ENCODE peak calls at places on chromosome 19, in ten cellular contexts. O is neural crest cell, Y is fibroblast of villous mesenchyme, C is astrocyte of the cerebellum, S is NB4, T is astrocyte of the spinal cord, V is fibroblast of lung, L is IMR-90, W is PC-3, P is cardiac fibroblast. I is an unnamed sample.

GRCh38 chr19:56837004-56837403 is 3.5 kb downstream of the PEG3 start:
- DNase-seq in O (no peak), Y (no peak), C (no peak), S (no peak), T (no peak), V (no peak), L (no peak), W (peak), P (no peak), I (no peak)

GRCh38 chr19:6092329-6093286 is 17.7 kb downstream of the RFX2 start:
- DNase-seq in O (peak), Y (peak), C (no peak), S (peak), T (peak), V (peak), L (peak), W (peak), P (peak), I (peak)

GRCh38 chr19:39405930-39406655 is 554 bp upstream of the ZFP36 start:
- DNase-seq in O (no peak), Y (no peak), C (no peak), S (peak), T (no peak), V (no peak), L (no peak), W (no peak), P (no peak), I (no peak)

GRCh38 chr19:15450528-15450890 is 753 bp upstream of the WIZ start:
- DNase-seq in O (no peak), Y (no peak), C (no peak), S (no peak), T (no peak), V (no peak), L (no peak), W (no peak), P (no peak), I (no peak)

GRCh38 chr19:38945562-38946228 is 15.0 kb downstream of the MRPS12 start:
- DNase-seq in O (no peak), Y (no peak), C (no peak), S (no peak), T (no peak), V (no peak), L (no peak), W (no peak), P (no peak), I (no peak)

GRCh38 chr19:7391218-7391670 is 42.5 kb downstream of the ARHGEF18 start:
- DNase-seq in O (no peak), Y (peak), C (no peak), S (no peak), T (peak), V (peak), L (peak), W (peak), P (peak), I (peak)

GRCh38 chr19:56637976-56638555 is 4.9 kb upstream of the SMIM17 start:
- DNase-seq in O (peak), Y (peak), C (peak), S (peak), T (peak), V (peak), L (peak), W (peak), P (peak), I (no peak)

GRCh38 chr19:34502582-34503545 is 21.3 kb downstream of the WTIP start:
- DNase-seq in O (no peak), Y (no peak), C (no peak), S (peak), T (no peak), V (peak), L (peak), W (no peak), P (peak), I (no peak)

GRCh38 chr19:4781851-4782250 is 9.7 kb upstream of the FEM1A start:
- DNase-seq in O (no peak), Y (peak), C (no peak), S (no peak), T (no peak), V (no peak), L (no peak), W (no peak), P (no peak), I (no peak)

GRCh38 chr19:13160557-13160956 is 10.3 kb downstream of the IER2 start:
- DNase-seq in O (no peak), Y (no peak), C (no peak), S (peak), T (peak), V (peak), L (peak), W (peak), P (peak), I (no peak)

GRCh38 chr19:43430142-43430710 is 15.5 kb downstream of the TEX101 start:
- DNase-seq in O (no peak), Y (no peak), C (no peak), S (no peak), T (no peak), V (peak), L (no peak), W (no peak), P (peak), I (peak)

GRCh38 chr19:6274756-6275155 is 5.0 kb downstream of the MLLT1 start:
- DNase-seq in O (no peak), Y (no peak), C (no peak), S (no peak), T (no peak), V (no peak), L (no peak), W (no peak), P (no peak), I (no peak)

GRCh38 chr19:4370418-4371041 is 27.2 kb downstream of the MPND start:
- DNase-seq in O (no peak), Y (no peak), C (no peak), S (no peak), T (no peak), V (no peak), L (no peak), W (no peak), P (no peak), I (no peak)

GRCh38 chr19:28633223-28634030 is 579.5 kb downstream of the UQCRFS1 start:
- DNase-seq in O (peak), Y (no peak), C (peak), S (peak), T (peak), V (peak), L (peak), W (peak), P (peak), I (peak)

GRCh38 chr19:48490980-48491792 is 20.4 kb downstream of the LMTK3 start:
- DNase-seq in O (no peak), Y (no peak), C (no peak), S (peak), T (no peak), V (no peak), L (no peak), W (peak), P (no peak), I (peak)

GRCh38 chr19:51724543-51724942 is 752 bp upstream of the HAS1 start:
- DNase-seq in O (no peak), Y (no peak), C (no peak), S (no peak), T (no peak), V (no peak), L (no peak), W (no peak), P (peak), I (no peak)

GRCh38 chr19:22257381-22257780 is 28.9 kb upstream of the ZNF729 start:
- DNase-seq in O (no peak), Y (no peak), C (no peak), S (no peak), T (no peak), V (no peak), L (no peak), W (peak), P (no peak), I (no peak)

GRCh38 chr19:38944981-38945506 is 14.3 kb downstream of the MRPS12 start:
- DNase-seq in O (no peak), Y (no peak), C (no peak), S (no peak), T (no peak), V (no peak), L (no peak), W (no peak), P (no peak), I (no peak)

GRCh38 chr19:39156230-39156890 is 30.8 kb downstream of the PAK4 start:
- DNase-seq in O (no peak), Y (peak), C (no peak), S (peak), T (peak), V (no peak), L (peak), W (peak), P (no peak), I (peak)

GRCh38 chr19:53812335-53812734 is 11.8 kb downstream of the NLRP12 start:
- DNase-seq in O (no peak), Y (no peak), C (no peak), S (peak), T (no peak), V (no peak), L (no peak), W (peak), P (no peak), I (no peak)

GRCh38 chr19:55486971-55487883 is 1.0 kb upstream of the SSC5D start:
- DNase-seq in O (peak), Y (peak), C (peak), S (peak), T (peak), V (peak), L (peak), W (peak), P (peak), I (no peak)

GRCh38 chr19:18417250-18418033 is 1.8 kb upstream of the SSBP4 start:
- DNase-seq in O (peak), Y (peak), C (no peak), S (peak), T (peak), V (peak), L (peak), W (peak), P (peak), I (peak)

GRCh38 chr19:6501740-6502648 is at the start of gene TUBB4A:
- DNase-seq in O (peak), Y (no peak), C (no peak), S (peak), T (no peak), V (no peak), L (no peak), W (peak), P (no peak), I (peak)

GRCh38 chr19:14367016-14367415 is 14.2 kb upstream of the ADGRE5 start:
- DNase-seq in O (no peak), Y (no peak), C (no peak), S (no peak), T (no peak), V (no peak), L (no peak), W (no peak), P (no peak), I (no peak)

GRCh38 chr19:5200844-5201243 is 139.8 kb downstream of the PTPRS start:
- DNase-seq in O (no peak), Y (no peak), C (no peak), S (no peak), T (peak), V (no peak), L (no peak), W (peak), P (peak), I (no peak)

GRCh38 chr19:2425622-2426581 is 1.5 kb downstream of the TIMM13 start:
- DNase-seq in O (no peak), Y (no peak), C (no peak), S (no peak), T (no peak), V (no peak), L (no peak), W (no peak), P (no peak), I (no peak)

GRCh38 chr19:35247526-35248309 is 1.1 kb upstream of the LSR start:
- DNase-seq in O (no peak), Y (no peak), C (no peak), S (no peak), T (no peak), V (no peak), L (no peak), W (peak), P (no peak), I (peak)

GRCh38 chr19:48513289-48514122 is 1.9 kb upstream of the LMTK3 start:
- DNase-seq in O (peak), Y (peak), C (peak), S (peak), T (peak), V (peak), L (peak), W (peak), P (peak), I (peak)

GRCh38 chr19:12792048-12792852 is 964 bp downstream of the JUNB start:
- DNase-seq in O (peak), Y (peak), C (no peak), S (peak), T (peak), V (peak), L (peak), W (peak), P (peak), I (peak)

GRCh38 chr19:13154911-13155471 is 4.8 kb downstream of the IER2 start:
- DNase-seq in O (peak), Y (peak), C (no peak), S (peak), T (peak), V (peak), L (peak), W (peak), P (peak), I (peak)

GRCh38 chr19:34639491-34640085 is 37.4 kb downstream of the SCGB2B2 start:
- DNase-seq in O (peak), Y (peak), C (peak), S (peak), T (peak), V (peak), L (peak), W (peak), P (peak), I (peak)

GRCh38 chr19:11286312-11286974 is 9.5 kb upstream of the TSPAN16 start:
- DNase-seq in O (no peak), Y (peak), C (no peak), S (peak), T (peak), V (peak), L (peak), W (no peak), P (peak), I (no peak)
- TF ChIP-seq CTCF in O (no peak), Y (peak), C (no peak), S (no peak), T (peak), V (peak), L (no peak), W (no peak), P (peak), I (no peak)

GRCh38 chr19:49953376-49953775 is 7.6 kb downstream of the SIGLEC11 start:
- DNase-seq in O (no peak), Y (no peak), C (no peak), S (peak), T (no peak), V (no peak), L (no peak), W (no peak), P (no peak), I (no peak)
- TF ChIP-seq CTCF in O (no peak), Y (no peak), C (no peak), S (no peak), T (no peak), V (no peak), L (no peak), W (no peak), P (no peak), I (no peak)

GRCh38 chr19:42149447-42150202 is 17.4 kb upstream of the POU2F2 start:
- DNase-seq in O (no peak), Y (no peak), C (no peak), S (no peak), T (no peak), V (no peak), L (no peak), W (no peak), P (no peak), I (no peak)
- TF ChIP-seq CTCF in O (no peak), Y (no peak), C (no peak), S (no peak), T (no peak), V (no peak), L (no peak), W (no peak), P (no peak), I (no peak)

GRCh38 chr19:45883586-45883880 is 2.4 kb downstream of the IRF2BP1 start:
- DNase-seq in O (no peak), Y (no peak), C (no peak), S (no peak), T (no peak), V (no peak), L (no peak), W (no peak), P (no peak), I (no peak)
- TF ChIP-seq CTCF in O (peak), Y (no peak), C (no peak), S (no peak), T (no peak), V (no peak), L (no peak), W (no peak), P (no peak), I (no peak)